ENCODE peak calls at places on chromosomes 5 and 9, in seven cellular contexts. One of them, this sample, is unnamed.
A peak's percentile ranks its signal among the peaks of the same experiment; 100 is the strongest.

GRCh38 chr9:113343732-113344231 is 3.7 kb upstream of the WDR31 start:
- DNase-seq in fibroblast of lung: peak; percentile 50
- DNase-seq in neuronal stem cell: no peak
- DNase-seq in astrocyte: peak; percentile 15
- DNase-seq in GM23248: peak; percentile 42
- DNase-seq in GM12878: no peak
- DNase-seq in K562: no peak
- DNase-seq in this sample: peak; percentile 86

GRCh38 chr9:125993423-125993935 is 246.3 kb downstream of the PBX3 start:
- DNase-seq in fibroblast of lung: no peak
- DNase-seq in neuronal stem cell: no peak
- DNase-seq in astrocyte: no peak
- DNase-seq in GM23248: no peak
- DNase-seq in GM12878: no peak
- DNase-seq in K562: no peak
- DNase-seq in this sample: peak; percentile 49

GRCh38 chr5:33049845-33050244 is 338.7 kb downstream of the NPR3 start:
- DNase-seq in fibroblast of lung: peak; percentile 69
- DNase-seq in neuronal stem cell: no peak
- DNase-seq in astrocyte: peak; percentile 95
- DNase-seq in GM23248: peak; percentile 95
- DNase-seq in GM12878: no peak
- DNase-seq in K562: no peak
- DNase-seq in this sample: peak; percentile 59

GRCh38 chr9:111298831-111299603 is 31.0 kb downstream of the OR2K2 start:
- DNase-seq in fibroblast of lung: peak; percentile 88
- DNase-seq in neuronal stem cell: peak; percentile 36
- DNase-seq in astrocyte: peak; percentile 48
- DNase-seq in GM23248: peak; percentile 76
- DNase-seq in GM12878: peak; percentile 37
- DNase-seq in K562: peak; percentile 38
- DNase-seq in this sample: peak; percentile 89

GRCh38 chr9:95771556-95772280 is 103.8 kb upstream of the ERCC6L2 start:
- DNase-seq in fibroblast of lung: peak; percentile 82
- DNase-seq in neuronal stem cell: peak; percentile 61
- DNase-seq in astrocyte: peak; percentile 45
- DNase-seq in GM23248: peak; percentile 33
- DNase-seq in GM12878: no peak
- DNase-seq in K562: no peak
- DNase-seq in this sample: peak; percentile 76

GRCh38 chr5:154857091-154857533 is 1.3 kb upstream of the CNOT8 start:
- DNase-seq in fibroblast of lung: no peak
- DNase-seq in neuronal stem cell: no peak
- DNase-seq in astrocyte: no peak
- DNase-seq in GM23248: peak; percentile 94
- DNase-seq in GM12878: no peak
- DNase-seq in K562: no peak
- DNase-seq in this sample: no peak

GRCh38 chr5:176813587-176814312 is 3.4 kb downstream of the UNC5A start:
- DNase-seq in fibroblast of lung: no peak
- DNase-seq in neuronal stem cell: no peak
- DNase-seq in astrocyte: no peak
- DNase-seq in GM23248: no peak
- DNase-seq in GM12878: no peak
- DNase-seq in K562: no peak
- DNase-seq in this sample: no peak

GRCh38 chr5:37876926-37877325 is 37.1 kb upstream of the GDNF start:
- DNase-seq in fibroblast of lung: no peak
- DNase-seq in neuronal stem cell: no peak
- DNase-seq in astrocyte: no peak
- DNase-seq in GM23248: no peak
- DNase-seq in GM12878: no peak
- DNase-seq in K562: no peak
- DNase-seq in this sample: no peak

GRCh38 chr9:121156263-121156731 is 45.4 kb downstream of the RAB14 start:
- DNase-seq in fibroblast of lung: peak; percentile 85
- DNase-seq in neuronal stem cell: no peak
- DNase-seq in astrocyte: peak; percentile 88
- DNase-seq in GM23248: peak; percentile 79
- DNase-seq in GM12878: peak; percentile 72
- DNase-seq in K562: no peak
- DNase-seq in this sample: no peak

GRCh38 chr5:119031905-119032304 is 39.0 kb upstream of the DMXL1 start:
- DNase-seq in fibroblast of lung: no peak
- DNase-seq in neuronal stem cell: no peak
- DNase-seq in astrocyte: peak; percentile 5
- DNase-seq in GM23248: no peak
- DNase-seq in GM12878: peak; percentile 73
- DNase-seq in K562: peak; percentile 13
- DNase-seq in this sample: no peak

GRCh38 chr9:113695901-113696300 is 180.2 kb upstream of the ZNF618 start:
- DNase-seq in fibroblast of lung: no peak
- DNase-seq in neuronal stem cell: no peak
- DNase-seq in astrocyte: no peak
- DNase-seq in GM23248: peak; percentile 30
- DNase-seq in GM12878: no peak
- DNase-seq in K562: no peak
- DNase-seq in this sample: no peak

GRCh38 chr5:7396169-7397004 is 449 bp downstream of the ADCY2 start:
- DNase-seq in fibroblast of lung: no peak
- DNase-seq in neuronal stem cell: no peak
- DNase-seq in astrocyte: peak; percentile 19
- DNase-seq in GM23248: peak; percentile 50
- DNase-seq in GM12878: no peak
- DNase-seq in K562: no peak
- DNase-seq in this sample: no peak

GRCh38 chr5:33379757-33380156 is 61.0 kb upstream of the TARS1 start:
- DNase-seq in fibroblast of lung: peak; percentile 66
- DNase-seq in neuronal stem cell: peak; percentile 30
- DNase-seq in astrocyte: no peak
- DNase-seq in GM23248: peak; percentile 44
- DNase-seq in GM12878: no peak
- DNase-seq in K562: peak; percentile 14
- DNase-seq in this sample: no peak

GRCh38 chr5:145236127-145236526 is 599.0 kb downstream of the PRELID2 start:
- DNase-seq in fibroblast of lung: no peak
- DNase-seq in neuronal stem cell: no peak
- DNase-seq in astrocyte: no peak
- DNase-seq in GM23248: peak; percentile 12
- DNase-seq in GM12878: no peak
- DNase-seq in K562: no peak
- DNase-seq in this sample: no peak

GRCh38 chr9:7147136-7148090 is 389.6 kb downstream of the KDM4C start:
- DNase-seq in fibroblast of lung: peak; percentile 22
- DNase-seq in neuronal stem cell: no peak
- DNase-seq in astrocyte: no peak
- DNase-seq in GM23248: no peak
- DNase-seq in GM12878: no peak
- DNase-seq in K562: no peak
- DNase-seq in this sample: no peak

GRCh38 chr9:38215465-38215864 is 146.4 kb upstream of the SHB start:
- DNase-seq in fibroblast of lung: no peak
- DNase-seq in neuronal stem cell: no peak
- DNase-seq in astrocyte: no peak
- DNase-seq in GM23248: no peak
- DNase-seq in GM12878: no peak
- DNase-seq in K562: no peak
- DNase-seq in this sample: no peak

GRCh38 chr5:10525124-10525495 is 38.8 kb upstream of the ANKRD33B start:
- DNase-seq in fibroblast of lung: no peak
- DNase-seq in neuronal stem cell: no peak
- DNase-seq in astrocyte: no peak
- DNase-seq in GM23248: no peak
- DNase-seq in GM12878: no peak
- DNase-seq in K562: no peak
- DNase-seq in this sample: no peak

DNA sequence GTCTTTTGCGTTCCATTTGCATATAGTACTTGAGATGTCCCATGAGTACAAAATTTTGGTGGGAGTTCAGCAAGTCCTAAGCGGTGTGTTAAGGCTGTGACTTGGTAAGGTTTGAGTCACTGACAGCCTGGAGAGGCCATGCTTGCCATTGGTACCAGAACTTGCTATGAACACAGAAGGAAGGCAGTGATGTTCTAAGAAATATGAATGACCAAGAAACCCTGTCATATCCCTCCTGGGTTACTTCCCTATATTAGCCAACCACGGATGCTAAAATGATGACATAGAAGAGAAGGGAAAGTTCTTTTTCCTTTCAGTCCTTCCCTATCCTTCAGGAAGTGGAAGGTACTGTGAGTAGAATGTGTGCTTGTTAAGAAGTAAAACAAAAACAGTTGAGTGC is 136.7 kb downstream of the GCNT1 start:
- DNase-seq in fibroblast of lung: no peak
- DNase-seq in neuronal stem cell: no peak
- DNase-seq in astrocyte: no peak
- DNase-seq in GM23248: no peak
- DNase-seq in GM12878: no peak
- DNase-seq in K562: no peak
- DNase-seq in this sample: no peak
- H3K4me3 ChIP-seq in fibroblast of lung: no peak overlapping the region
- H3K4me3 ChIP-seq in neuronal stem cell: no peak overlapping the region
- H3K4me3 ChIP-seq in astrocyte: no peak overlapping the region
- H3K4me3 ChIP-seq in GM23248: no peak overlapping the region
- H3K4me3 ChIP-seq in GM12878: no peak overlapping the region
- H3K4me3 ChIP-seq in K562: no peak overlapping the region
- H3K4me3 ChIP-seq in this sample: no peak overlapping the region

GRCh38 chr5:67010684-67011409 is 185.8 kb downstream of the CD180 start:
- DNase-seq in fibroblast of lung: peak; percentile 75
- DNase-seq in neuronal stem cell: no peak
- DNase-seq in astrocyte: peak; percentile 96
- DNase-seq in GM23248: peak; percentile 89
- DNase-seq in GM12878: no peak
- DNase-seq in K562: no peak
- DNase-seq in this sample: no peak

GRCh38 chr5:67013719-67014118 is 182.9 kb downstream of the CD180 start:
- DNase-seq in fibroblast of lung: no peak
- DNase-seq in neuronal stem cell: no peak
- DNase-seq in astrocyte: peak; percentile 46
- DNase-seq in GM23248: no peak
- DNase-seq in GM12878: no peak
- DNase-seq in K562: no peak
- DNase-seq in this sample: no peak

GRCh38 chr5:67009028-67009427 is 187.6 kb downstream of the CD180 start:
- DNase-seq in fibroblast of lung: no peak
- DNase-seq in neuronal stem cell: no peak
- DNase-seq in astrocyte: no peak
- DNase-seq in GM23248: no peak
- DNase-seq in GM12878: no peak
- DNase-seq in K562: no peak
- DNase-seq in this sample: no peak

GRCh38 chr5:67012241-67012640 is 184.4 kb downstream of the CD180 start:
- DNase-seq in fibroblast of lung: no peak
- DNase-seq in neuronal stem cell: no peak
- DNase-seq in astrocyte: peak; percentile 71
- DNase-seq in GM23248: peak; percentile 55
- DNase-seq in GM12878: no peak
- DNase-seq in K562: no peak
- DNase-seq in this sample: no peak

DNA sequence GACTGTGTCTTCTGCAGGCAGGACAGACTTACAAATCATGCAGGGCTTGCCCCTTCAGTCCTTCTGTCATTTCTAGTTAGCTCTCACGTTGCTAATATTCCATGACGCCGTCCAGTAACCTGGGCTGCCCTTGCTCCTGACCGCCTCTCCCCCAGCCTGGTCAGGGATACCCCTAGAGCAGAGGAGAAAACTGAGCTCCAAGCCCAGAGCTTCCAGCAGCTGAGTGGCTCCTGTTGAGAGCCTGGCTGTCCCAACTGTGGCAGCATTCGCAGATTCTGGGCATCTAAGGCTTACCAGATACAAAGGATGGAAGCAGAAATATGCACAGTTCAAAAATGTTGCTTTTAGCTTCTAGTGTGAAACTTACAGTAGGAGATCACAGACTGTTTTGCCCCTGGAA is 185.2 kb downstream of the CD180 start:
- DNase-seq in fibroblast of lung: no peak
- DNase-seq in neuronal stem cell: no peak
- DNase-seq in astrocyte: no peak
- DNase-seq in GM23248: no peak
- DNase-seq in GM12878: no peak
- DNase-seq in K562: no peak
- DNase-seq in this sample: no peak
- H3K9ac ChIP-seq in fibroblast of lung: no peak overlapping the region
- H3K9ac ChIP-seq in neuronal stem cell: no peak overlapping the region
- H3K9ac ChIP-seq in astrocyte: peak overlapping the region; percentile 77
- H3K9ac ChIP-seq in GM23248: peak overlapping the region; percentile 59
- H3K9ac ChIP-seq in GM12878: no peak overlapping the region
- H3K9ac ChIP-seq in K562: no peak overlapping the region
- H3K9ac ChIP-seq in this sample: no peak overlapping the region

DNA sequence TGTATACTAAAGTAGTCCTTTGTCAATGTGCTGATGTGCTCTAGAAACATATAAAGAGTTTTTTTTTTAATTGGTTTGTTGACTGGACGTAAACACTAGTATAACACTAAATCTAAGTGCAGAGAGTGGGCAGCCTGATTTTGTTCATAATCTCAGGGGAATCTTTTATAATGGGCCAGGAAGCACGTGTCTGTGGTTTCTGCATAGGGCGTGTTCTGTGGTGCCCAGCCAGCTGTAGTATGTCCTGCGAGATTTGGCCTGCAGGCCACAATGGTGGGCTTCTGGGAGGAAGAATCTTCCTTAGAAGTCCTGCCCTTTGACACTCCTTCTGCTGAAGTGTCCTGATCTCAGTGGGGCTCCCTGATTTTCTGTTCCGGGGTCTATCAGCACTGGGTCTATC is 49.0 kb upstream of the DHFR start:
- DNase-seq in fibroblast of lung: no peak
- DNase-seq in neuronal stem cell: no peak
- DNase-seq in astrocyte: no peak
- DNase-seq in GM23248: no peak
- DNase-seq in GM12878: no peak
- DNase-seq in K562: no peak
- DNase-seq in this sample: no peak
- H3K27ac ChIP-seq in fibroblast of lung: no peak overlapping the region
- H3K27ac ChIP-seq in neuronal stem cell: no peak overlapping the region
- H3K27ac ChIP-seq in astrocyte: no peak overlapping the region
- H3K27ac ChIP-seq in GM23248: no peak overlapping the region
- H3K27ac ChIP-seq in GM12878: no peak overlapping the region
- H3K27ac ChIP-seq in K562: no peak overlapping the region
- H3K27ac ChIP-seq in this sample: no peak overlapping the region

DNA sequence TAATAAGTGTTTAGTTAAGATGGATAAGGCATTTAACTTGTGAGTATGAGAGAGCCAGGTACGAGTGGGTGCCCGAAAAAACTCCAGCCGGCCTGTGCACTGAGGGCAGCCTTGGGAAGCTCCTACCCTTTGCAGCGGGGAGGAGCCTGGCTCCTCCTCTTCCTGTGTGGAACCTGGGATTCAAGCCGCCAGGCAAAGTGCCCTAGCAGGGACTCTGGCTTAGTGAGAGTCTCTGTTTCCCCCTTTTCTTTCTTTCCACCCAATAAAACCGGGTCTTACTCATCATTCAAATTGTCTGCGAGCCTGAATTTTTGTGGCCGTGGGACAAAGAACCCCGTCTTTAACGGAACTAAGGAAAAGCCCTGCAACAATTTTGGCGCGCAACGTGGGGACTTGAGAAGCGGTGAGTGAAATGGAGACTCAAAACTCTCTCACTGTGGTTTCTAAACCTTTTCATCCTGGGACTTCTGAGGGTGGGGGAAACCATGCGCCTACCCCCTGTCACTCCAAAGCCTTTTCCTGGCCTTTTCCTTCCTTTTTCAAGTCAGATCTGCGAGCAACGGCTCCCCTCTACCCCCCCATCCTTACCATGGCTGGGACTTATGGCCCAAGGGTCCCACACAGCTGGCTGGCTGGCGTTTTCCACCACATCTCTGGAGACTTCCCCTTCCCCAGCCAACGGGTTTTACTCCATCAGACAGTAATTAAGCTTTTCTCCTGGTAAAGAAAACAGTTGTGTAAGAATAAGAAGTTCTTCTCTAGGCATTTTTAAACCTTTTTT is 535.7 kb upstream of the ACO1 start:
- DNase-seq in fibroblast of lung: no peak
- DNase-seq in neuronal stem cell: no peak
- DNase-seq in astrocyte: no peak
- DNase-seq in GM23248: no peak
- DNase-seq in GM12878: no peak
- DNase-seq in K562: peak; percentile 9
- DNase-seq in this sample: peak; percentile 27
- H3K4me3 ChIP-seq in fibroblast of lung: no peak overlapping the region
- H3K4me3 ChIP-seq in neuronal stem cell: no peak overlapping the region
- H3K4me3 ChIP-seq in astrocyte: no peak overlapping the region
- H3K4me3 ChIP-seq in GM23248: no peak overlapping the region
- H3K4me3 ChIP-seq in GM12878: no peak overlapping the region
- H3K4me3 ChIP-seq in K562: peak overlapping the region; percentile 46
- H3K4me3 ChIP-seq in this sample: no peak overlapping the region